ENCODE peak calls at places on chromosome 21, in four cellular contexts. P is K562, Z is sigmoid colon, E is endothelial cell of umbilical vein. R is an unnamed sample.

GRCh38 chr21:28904961-28905435 is 87.7 kb downstream of the LTN1 start:
- DNase-seq in P (no peak), Z (no peak), E (no peak), R (no peak)

GRCh38 chr21:45984584-45985095 is 3.1 kb downstream of the COL6A1 start:
- DNase-seq in P (no peak), Z (no peak), E (no peak), R (no peak)

GRCh38 chr21:42524341-42525227 is 10.9 kb downstream of the SLC37A1 start:
- DNase-seq in P (no peak), Z (peak; percentile 89), E (no peak), R (peak; percentile 75)

GRCh38 chr21:16137106-16137505 is 407.3 kb downstream of the USP25 start:
- DNase-seq in P (no peak), Z (no peak), E (no peak), R (no peak)

GRCh38 chr21:18603246-18603645 is 199.7 kb upstream of the TMPRSS15 start:
- DNase-seq in P (no peak), Z (no peak), E (peak; percentile 1), R (no peak)

GRCh38 chr21:42309753-42310213 is 5.4 kb downstream of the TFF3 start:
- DNase-seq in P (peak; percentile 87), Z (peak; percentile 74), E (peak; percentile 30), R (no peak)

GRCh38 chr21:41600116-41600515 is 92.2 kb upstream of the TMPRSS2 start:
- DNase-seq in P (no peak), Z (no peak), E (no peak), R (peak; percentile 11)

GRCh38 chr21:18499761-18500376 is 96.3 kb upstream of the TMPRSS15 start:
- DNase-seq in P (peak; percentile 13), Z (no peak), E (peak; percentile 35), R (no peak)

GRCh38 chr21:41973427-41973831 is 19.6 kb upstream of the C2CD2 start:
- DNase-seq in P (no peak), Z (no peak), E (no peak), R (peak; percentile 15)

GRCh38 chr21:29376556-29376955 is 77.8 kb downstream of the BACH1 start:
- DNase-seq in P (peak; percentile 27), Z (peak; percentile 67), E (peak; percentile 12), R (no peak)

GRCh38 chr21:28856588-28857250 is 136.0 kb downstream of the LTN1 start:
- DNase-seq in P (no peak), Z (no peak), E (no peak), R (no peak)

GRCh38 chr21:45260191-45260795 is 27.4 kb downstream of the POFUT2 start:
- DNase-seq in P (no peak), Z (no peak), E (no peak), R (peak; percentile 15)

GRCh38 chr21:41045534-41046268 is 122.3 kb upstream of the BACE2 start:
- DNase-seq in P (peak; percentile 32), Z (no peak), E (no peak), R (no peak)

GRCh38 chr21:46425061-46425460 is 33.6 kb upstream of the DIP2A start:
- DNase-seq in P (no peak), Z (no peak), E (no peak), R (no peak)

GRCh38 chr21:40765771-40766170 is 81.2 kb downstream of the DSCAM start:
- DNase-seq in P (no peak), Z (no peak), E (no peak), R (no peak)

GRCh38 chr21:42061866-42062542 is 9.1 kb upstream of the UMODL1 start:
- DNase-seq in P (no peak), Z (no peak), E (no peak), R (no peak)

GRCh38 chr21:39637197-39637970 is 24.6 kb downstream of the B3GALT5 start:
- DNase-seq in P (no peak), Z (no peak), E (no peak), R (no peak)

GRCh38 chr21:41673596-41674335 is 93.1 kb downstream of the RIPK4 start:
- DNase-seq in P (no peak), Z (no peak), E (no peak), R (no peak)

GRCh38 chr21:45592208-45592619 is 50.0 kb upstream of the SLC19A1 start:
- DNase-seq in P (peak; percentile 42), Z (peak; percentile 54), E (no peak), R (no peak)

GRCh38 chr21:45534591-45535331 is 7.5 kb downstream of the SLC19A1 start:
- DNase-seq in P (no peak), Z (peak; percentile 63), E (peak; percentile 42), R (no peak)

DNA sequence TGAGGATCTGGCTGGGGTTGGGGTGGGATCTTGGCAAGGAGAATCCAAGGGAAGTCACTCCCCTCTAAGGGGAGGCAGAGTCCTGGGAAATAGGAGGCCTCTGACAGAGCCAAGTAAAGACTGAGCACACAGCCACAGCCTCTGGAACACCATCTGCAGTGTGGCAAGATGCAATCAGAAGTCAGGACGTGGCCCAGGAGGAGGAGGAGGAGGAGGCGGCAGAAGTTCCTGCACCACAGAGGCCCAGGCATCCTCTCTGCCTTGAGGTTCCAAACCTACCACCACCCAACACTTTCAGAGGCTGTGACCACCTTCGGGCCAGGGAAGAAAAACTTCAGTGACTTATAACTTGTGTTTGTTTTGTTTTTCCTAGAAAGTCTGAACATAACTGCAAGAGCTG is 23.7 kb upstream of the KCNE2 start:
- DNase-seq in P (no peak), Z (no peak), E (no peak), R (no peak)
- H3K27ac ChIP-seq in P (no peak overlapping the region), Z (no peak overlapping the region), E (no peak overlapping the region), R (no peak overlapping the region)

GRCh38 chr21:32315511-32316362 is 17.1 kb downstream of the MRAP start:
- DNase-seq in P (no peak), Z (no peak), E (peak; percentile 35), R (no peak)
- TF ChIP-seq POLR2A in P (no peak), Z (no peak), E (no peak), R (no peak)

DNA sequence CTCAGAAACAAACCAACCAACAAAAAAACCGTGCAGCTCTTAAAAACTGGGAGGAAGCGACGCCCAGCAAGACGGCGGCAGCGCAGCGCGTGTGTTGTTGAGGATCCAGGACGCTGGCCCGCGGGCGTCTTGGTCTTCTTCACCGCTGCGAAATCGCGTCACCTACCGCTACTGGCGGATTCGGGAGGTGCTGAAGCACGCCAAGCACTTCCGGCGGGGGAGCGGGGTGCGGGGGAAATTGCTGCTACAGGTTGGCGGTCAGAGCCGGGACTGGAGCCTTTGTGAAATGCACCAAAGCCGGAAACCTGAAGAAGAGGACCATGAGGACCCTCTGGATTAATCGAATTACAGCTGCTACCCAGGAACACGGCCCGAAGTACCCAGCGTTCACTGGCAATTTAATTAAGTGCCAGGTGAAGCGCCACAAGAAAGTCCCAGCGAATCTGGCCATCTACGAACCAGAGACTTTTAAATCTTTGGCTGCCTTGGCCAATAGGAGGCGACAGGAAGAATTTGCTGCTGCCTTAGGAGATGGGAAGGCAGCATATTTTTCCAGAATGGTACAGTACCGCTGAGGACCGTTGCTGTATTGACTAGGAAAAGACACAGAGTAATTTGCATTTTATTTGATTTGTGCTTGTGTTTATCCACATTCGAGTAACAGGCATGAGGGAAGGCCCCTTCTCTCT is 11.9 kb upstream of the RIPPLY3 start:
- DNase-seq in P (no peak), Z (no peak), E (no peak), R (no peak)
- TF ChIP-seq POLR2AphosphoS5 in P (no peak), Z (no peak), E (no peak), R (no peak)

GRCh38 chr21:25898671-25899070 is 163.9 kb downstream of the GABPA start:
- DNase-seq in P (no peak), Z (no peak), E (no peak), R (no peak)
- H3K27ac ChIP-seq in P (no peak overlapping the region), Z (no peak overlapping the region), E (peak overlapping the region; percentile 67), R (peak overlapping the region; percentile 54)

GRCh38 chr21:36060159-36060921 is at the start of gene SETD4:
- DNase-seq in P (peak; percentile 99), Z (peak; percentile 96), E (peak; percentile 91), R (peak; percentile 85)
- TF ChIP-seq POLR2A in P (peak; percentile 94), Z (peak; percentile 81), E (peak; percentile 91), R (peak; percentile 88)

GRCh38 chr21:38267991-38268858 is 11.4 kb downstream of the KCNJ15 start:
- DNase-seq in P (no peak), Z (no peak), E (peak; percentile 41), R (no peak)
- TF ChIP-seq POLR2AphosphoS5 in P (no peak), Z (no peak), E (no peak), R (no peak)

DNA sequence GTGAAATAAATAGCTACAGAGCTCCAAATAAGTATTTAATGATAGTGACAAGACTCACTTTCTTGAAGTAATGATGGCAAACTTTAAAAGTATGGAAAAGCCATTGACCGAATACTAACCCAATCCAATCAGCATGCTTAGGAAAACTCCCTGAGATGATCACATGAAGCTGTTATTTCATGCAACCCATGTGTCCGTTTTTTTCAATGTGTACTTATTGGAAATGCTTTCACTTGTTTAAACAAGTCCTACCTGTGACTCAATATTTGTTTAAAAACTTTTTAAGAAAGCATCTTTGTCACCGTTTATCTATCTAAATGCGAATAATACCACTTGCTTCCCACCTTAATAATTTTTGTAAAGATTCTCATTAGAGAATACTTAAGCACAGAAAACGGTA is 185.8 kb downstream of the NRIP1 start:
- DNase-seq in P (no peak), Z (no peak), E (no peak), R (no peak)
- H3K27ac ChIP-seq in P (no peak overlapping the region), Z (no peak overlapping the region), E (peak overlapping the region; percentile 75), R (peak overlapping the region; percentile 20)